ENCODE peak calls at places on chromosomes 12 and 14, in seven cellular contexts. X, N, O, K, Q, G and E are unnamed samples.

GRCh38 chr12:2999265-2999841 is 40.2 kb downstream of the TEAD4 start:
- DNase-seq in K (no peak), G (no peak), N (no peak), Q (no peak), X (no peak), O (no peak), E (no peak)

GRCh38 chr14:31122098-31122611 is 85.4 kb downstream of the HECTD1 start:
- DNase-seq in K (no peak), O (no peak), N (no peak), Q (no peak), X (peak), G (no peak), E (no peak)

GRCh38 chr12:106113042-106113441 is 25.7 kb downstream of the NUAK1 start:
- DNase-seq in O (no peak), X (peak), K (no peak), N (no peak), Q (no peak), G (no peak), E (no peak)

GRCh38 chr12:31629756-31630732 is 29.4 kb upstream of the ETFBKMT start:
- DNase-seq in X (peak), Q (no peak), K (no peak), O (peak), N (no peak), G (no peak), E (no peak)

GRCh38 chr14:64715146-64715627 is 11.0 kb downstream of the PLEKHG3 start:
- DNase-seq in X (no peak), K (no peak), N (no peak), O (no peak), G (peak), Q (no peak), E (no peak)

GRCh38 chr14:93163570-93163969 is 21.1 kb downstream of the MOAP1 start:
- DNase-seq in X (no peak), K (no peak), G (no peak), O (no peak), Q (no peak), N (no peak), E (no peak)

GRCh38 chr14:79161576-79161975 is 991.4 kb downstream of the NRXN3 start:
- DNase-seq in X (peak), Q (no peak), G (no peak), N (no peak), K (no peak), O (no peak), E (no peak)

GRCh38 chr12:47323802-47324201 is 244.0 kb upstream of the AMIGO2 start:
- DNase-seq in K (no peak), Q (no peak), X (no peak), G (no peak), O (no peak), N (no peak), E (no peak)

GRCh38 chr14:72665259-72665658 is 228.6 kb downstream of the DPF3 start:
- DNase-seq in N (no peak), O (no peak), K (peak), Q (no peak), G (no peak), X (peak), E (no peak)

GRCh38 chr14:75783602-75784313 is 122.7 kb downstream of the TTLL5 start:
- DNase-seq in G (no peak), O (no peak), N (no peak), Q (no peak), X (no peak), K (no peak), E (no peak)

GRCh38 chr12:121748571-121749265 is 36.2 kb downstream of the TMEM120B start:
- DNase-seq in X (peak), O (peak), Q (no peak), N (no peak), K (peak), G (no peak), E (no peak)

GRCh38 chr12:99213047-99213446 is 434.5 kb upstream of the GARIN6 start:
- DNase-seq in G (no peak), O (no peak), Q (no peak), N (no peak), X (no peak), K (no peak), E (no peak)

GRCh38 chr12:29782821-29783772 is 645 bp downstream of the TMTC1 start:
- DNase-seq in N (peak), Q (peak), G (peak), X (peak), K (no peak), O (peak), E (peak)

GRCh38 chr12:42779186-42779859 is 189.8 kb upstream of the PRICKLE1 start:
- DNase-seq in K (no peak), O (no peak), Q (peak), N (no peak), X (peak), G (no peak), E (no peak)

GRCh38 chr12:122830517-122831214 is 4.6 kb upstream of the HIP1R start:
- DNase-seq in Q (no peak), N (peak), X (peak), G (peak), O (no peak), K (no peak), E (no peak)

GRCh38 chr14:56170028-56170427 is 51.8 kb downstream of the PELI2 start:
- DNase-seq in K (no peak), N (no peak), X (peak), O (no peak), G (no peak), Q (no peak), E (no peak)

GRCh38 chr14:79271122-79271521 is 940.2 kb downstream of the DIO2 start:
- DNase-seq in Q (no peak), K (no peak), O (no peak), N (no peak), G (no peak), X (no peak), E (no peak)

GRCh38 chr12:55842681-55843429 is at the start of gene MMP19:
- DNase-seq in O (no peak), G (peak), N (peak), K (peak), Q (peak), X (peak), E (no peak)

GRCh38 chr14:99724196-99724891 is 40.2 kb downstream of the CYP46A1 start:
- DNase-seq in K (no peak), G (no peak), O (no peak), Q (no peak), N (peak), X (peak), E (peak)

GRCh38 chr12:98074286-98074685 is 441.1 kb upstream of the TMPO start:
- DNase-seq in X (no peak), O (no peak), K (no peak), N (no peak), Q (no peak), G (no peak), E (no peak)

GRCh38 chr12:31702047-31702446 is 26.8 kb downstream of the AMN1 start:
- DNase-seq in N (no peak), O (no peak), K (no peak), G (no peak), X (peak), Q (no peak), E (no peak)

GRCh38 chr12:20492251-20492728 is 124.0 kb downstream of the PDE3A start:
- DNase-seq in X (peak), N (no peak), K (no peak), G (no peak), O (no peak), Q (no peak), E (no peak)

GRCh38 chr12:29559194-29559593 is 61.7 kb upstream of the OVCH1 start:
- DNase-seq in G (no peak), O (no peak), Q (no peak), X (no peak), K (no peak), N (no peak), E (no peak)

GRCh38 chr14:25537846-25538455 is 488.0 kb upstream of the STXBP6 start:
- DNase-seq in N (no peak), X (no peak), O (no peak), G (no peak), Q (no peak), K (peak), E (peak)

GRCh38 chr14:97806871-97807270 is 1009.7 kb downstream of the VRK1 start:
- DNase-seq in O (no peak), N (no peak), X (no peak), G (no peak), Q (no peak), K (no peak), E (no peak)

GRCh38 chr12:101459642-101460346 is 15.3 kb upstream of the SPIC start:
- DNase-seq in N (no peak), X (peak), G (no peak), O (no peak), K (peak), Q (peak), E (no peak)

GRCh38 chr12:53221203-53222076 is 10.6 kb downstream of the RARG start:
- DNase-seq in O (peak), X (peak), G (peak), Q (no peak), K (peak), N (peak), E (peak)
- TF ChIP-seq POLR2A in O (no peak), X (peak), G (peak), Q (peak), K (peak), N (no peak), E (peak)

DNA sequence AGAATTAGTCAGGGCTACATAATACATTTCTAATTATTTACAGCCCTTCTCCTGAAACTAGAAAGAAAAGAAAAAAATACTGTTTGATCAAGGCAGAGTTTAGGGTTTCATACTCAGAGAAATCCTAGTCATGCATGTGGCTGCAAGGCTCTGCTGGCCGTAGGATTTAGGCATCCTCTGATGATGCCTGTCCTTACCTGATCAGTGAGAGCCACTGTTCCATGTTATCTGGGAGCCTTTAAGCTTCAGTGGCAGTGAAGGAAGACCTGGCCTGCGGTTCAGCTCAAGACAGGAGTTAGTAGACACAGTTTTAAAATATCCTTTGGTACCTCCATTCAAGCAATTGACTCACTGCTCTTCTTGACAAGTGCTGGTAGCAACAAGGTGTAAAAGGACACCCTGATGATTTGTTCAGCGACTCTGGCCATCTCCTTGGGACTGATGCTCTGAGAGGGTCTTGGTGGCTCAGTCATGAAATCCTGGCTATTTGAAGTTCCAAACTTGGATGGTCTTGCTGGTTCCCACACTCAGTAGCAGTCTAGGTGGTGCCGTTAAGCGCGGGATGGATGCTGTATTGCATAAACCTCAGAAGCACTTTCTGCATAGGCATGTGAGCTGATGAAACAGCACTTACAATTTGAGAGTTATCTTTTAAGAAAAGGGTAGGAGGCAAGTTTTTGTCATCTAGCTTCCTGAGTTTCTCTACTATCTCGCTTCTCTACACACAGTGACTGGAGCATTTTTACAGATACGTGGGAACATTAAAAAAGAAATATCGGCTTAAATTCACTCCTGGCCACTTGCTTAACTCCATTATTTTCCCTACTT is 162.0 kb downstream of the SAMD4A start:
- DNase-seq in N (no peak), X (peak), Q (no peak), K (no peak), O (no peak), G (no peak), E (no peak)
- H3K27ac ChIP-seq in N (no peak), X (no peak), Q (no peak), K (no peak), O (no peak), G (peak), E (peak)

GRCh38 chr14:95387826-95388445 is 68.2 kb upstream of the CLMN start:
- DNase-seq in N (no peak), G (no peak), K (no peak), O (no peak), Q (no peak), X (no peak), E (no peak)
- H3K4me3 ChIP-seq in N (no peak), G (no peak), K (no peak), O (no peak), Q (no peak), X (no peak), E (no peak)

GRCh38 chr12:14905269-14906004 is 19.8 kb upstream of the MGP start:
- DNase-seq in O (peak), Q (no peak), K (no peak), X (no peak), N (no peak), G (no peak), E (no peak)

GRCh38 chr12:14906114-14906513 is 20.5 kb upstream of the MGP start:
- DNase-seq in K (no peak), Q (no peak), N (no peak), X (no peak), G (no peak), O (no peak), E (no peak)

GRCh38 chr12:14903386-14904098 is 17.9 kb upstream of the MGP start:
- DNase-seq in G (no peak), N (no peak), Q (no peak), K (no peak), X (no peak), O (no peak), E (no peak)

GRCh38 chr12:14902465-14902864 is 16.8 kb upstream of the MGP start:
- DNase-seq in O (no peak), K (no peak), X (peak), Q (no peak), N (no peak), G (no peak), E (no peak)

DNA sequence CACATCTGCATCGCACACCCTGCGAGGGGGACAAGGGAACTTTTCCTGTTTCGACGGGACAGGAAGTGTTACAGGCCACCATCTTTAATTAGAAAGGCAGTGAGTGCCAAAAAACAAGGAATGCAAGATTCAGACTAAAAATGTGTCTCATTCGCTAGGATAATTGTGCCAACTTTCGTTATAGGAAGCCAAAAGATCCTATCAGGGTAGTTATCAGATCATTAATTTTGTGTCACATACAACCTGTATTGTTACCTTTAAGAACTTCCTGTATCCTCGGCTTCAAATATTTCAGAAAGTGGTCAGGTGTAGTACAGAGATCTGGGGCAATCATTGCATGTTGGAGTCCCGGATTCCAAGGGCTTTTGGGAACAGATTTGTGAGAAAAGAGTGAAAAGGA is 19.2 kb upstream of the MGP start:
- DNase-seq in G (no peak), Q (no peak), K (no peak), N (no peak), X (no peak), O (no peak), E (no peak)
- TF ChIP-seq POLR2A in G (no peak), Q (no peak), K (no peak), N (no peak), X (no peak), O (no peak), E (no peak)